ENCODE peak calls at places on chromosomes 5 and 9, in six cellular contexts. V is epithelial cell of esophagus, E is fibroblast of lung, H is HCT116, Z is neural progenitor cell, F is DND-41. D is an unnamed sample.

GRCh38 chr5:150058480-150059126 is 27.8 kb downstream of the CSF1R start:
- DNase-seq in Z (no peak), E (peak), F (no peak), H (no peak), V (peak), D (peak)

GRCh38 chr5:82620957-82621600 is 342.9 kb upstream of the RPS23 start:
- DNase-seq in F (peak), V (no peak), H (no peak), E (peak), Z (no peak), D (peak)

GRCh38 chr5:156391139-156391538 is 64.2 kb downstream of the SGCD start:
- DNase-seq in F (no peak), Z (no peak), V (peak), E (peak), H (no peak), D (peak)

GRCh38 chr9:85248514-85249312 is 493.0 kb downstream of the AGTPBP1 start:
- DNase-seq in F (no peak), E (peak), H (no peak), Z (no peak), V (peak), D (no peak)

GRCh38 chr9:90881648-90882047 is 80.0 kb downstream of the SYK start:
- DNase-seq in H (no peak), V (no peak), Z (no peak), F (no peak), E (no peak), D (no peak)

GRCh38 chr5:83503662-83504061 is 32.1 kb downstream of the VCAN start:
- DNase-seq in Z (no peak), H (no peak), E (peak), F (no peak), V (peak), D (no peak)

GRCh38 chr5:115415143-115415491 is 118.7 kb upstream of the CCDC112 start:
- DNase-seq in Z (peak), E (peak), F (no peak), H (peak), V (peak), D (peak)

GRCh38 chr5:67998709-67999251 is 216.8 kb upstream of the PIK3R1 start:
- DNase-seq in V (peak), F (no peak), Z (no peak), H (peak), E (peak), D (no peak)

GRCh38 chr5:80871541-80871961 is 88.6 kb upstream of the RASGRF2 start:
- DNase-seq in F (no peak), Z (no peak), E (peak), V (peak), H (peak), D (no peak)

GRCh38 chr9:34457266-34458012 is 931 bp downstream of the FAM219A start:
- DNase-seq in H (no peak), F (no peak), V (peak), Z (peak), E (peak), D (peak)

GRCh38 chr5:172820046-172820767 is 13.8 kb upstream of the ERGIC1 start:
- DNase-seq in Z (no peak), V (peak), E (peak), F (no peak), H (peak), D (no peak)

GRCh38 chr9:88746029-88746743 is 211.2 kb downstream of the NXNL2 start:
- DNase-seq in V (peak), F (no peak), H (no peak), E (peak), Z (no peak), D (peak)

GRCh38 chr9:134949681-134950403 is 32.1 kb upstream of the FCN1 start:
- DNase-seq in E (no peak), Z (no peak), F (no peak), V (no peak), H (no peak), D (no peak)

GRCh38 chr9:27335088-27335487 is 38.1 kb upstream of the EQTN start:
- DNase-seq in H (no peak), Z (no peak), V (no peak), E (no peak), F (no peak), D (no peak)

GRCh38 chr9:6413365-6414263 is 615 bp downstream of the UHRF2 start:
- DNase-seq in H (no peak), Z (peak), E (no peak), V (peak), F (peak), D (no peak)

GRCh38 chr5:143168171-143168681 is 235.3 kb downstream of the NR3C1 start:
- DNase-seq in F (no peak), H (no peak), Z (no peak), V (no peak), E (no peak), D (no peak)
- H3K4me3 ChIP-seq in F (no peak), H (no peak), Z (no peak), V (no peak), E (no peak), D (no peak)

GRCh38 chr5:77844408-77845272 is 68.5 kb upstream of the TBCA start:
- DNase-seq in E (peak), Z (peak), F (no peak), V (no peak), H (no peak), D (no peak)
- H3K4me3 ChIP-seq in E (peak), Z (peak), F (no peak), V (peak), H (no peak), D (peak)

DNA sequence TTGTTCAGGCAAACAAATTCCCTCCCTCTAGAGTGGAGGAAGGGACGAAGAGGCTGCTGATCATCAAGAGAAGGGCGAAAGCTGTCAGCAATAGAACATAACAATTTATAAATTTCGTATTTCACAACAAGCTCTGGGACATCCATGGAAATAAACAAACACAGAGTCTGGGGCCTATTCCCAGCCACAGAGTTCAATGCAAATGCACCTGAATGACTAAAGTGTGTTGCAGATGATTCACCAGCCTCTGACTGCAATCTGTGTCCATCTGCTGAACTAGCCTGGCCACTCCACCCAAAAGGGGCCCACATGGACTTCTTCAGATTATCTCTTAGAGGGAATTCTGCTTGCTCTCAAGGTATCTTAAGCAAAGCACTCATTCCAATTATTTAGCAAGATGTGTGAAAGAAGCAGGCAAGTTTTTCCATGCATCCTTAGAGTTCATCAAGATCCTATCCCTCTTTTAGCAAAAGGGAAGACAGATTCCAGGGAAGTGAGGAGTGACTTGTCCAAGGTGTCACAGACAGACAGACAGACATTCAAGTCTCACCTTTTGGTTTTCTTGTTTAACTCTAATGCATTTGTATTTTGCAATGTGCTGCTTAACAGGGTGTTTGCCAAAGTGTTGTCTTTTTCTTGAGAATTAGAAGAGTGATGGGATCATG is 307.8 kb upstream of the PAPPA start:
- DNase-seq in Z (no peak), F (no peak), V (peak), H (no peak), E (peak), D (peak)
- H3K4me3 ChIP-seq in Z (no peak), F (no peak), V (no peak), H (no peak), E (no peak), D (no peak)

GRCh38 chr9:100641166-100641565 is 63.3 kb downstream of the CAVIN4 start:
- DNase-seq in Z (no peak), H (no peak), E (no peak), F (no peak), V (no peak), D (no peak)

GRCh38 chr9:100639851-100640250 is 62.0 kb downstream of the CAVIN4 start:
- DNase-seq in E (no peak), Z (peak), V (no peak), F (no peak), H (no peak), D (no peak)

GRCh38 chr9:100637787-100638186 is 59.9 kb downstream of the CAVIN4 start:
- DNase-seq in F (no peak), V (no peak), E (no peak), Z (peak), H (no peak), D (no peak)
- H3K4me3 ChIP-seq in F (no peak), V (no peak), E (no peak), Z (no peak), H (no peak), D (no peak)

GRCh38 chr5:147455321-147455720 is 54.5 kb downstream of the DPYSL3 start:
- DNase-seq in E (peak), V (no peak), Z (peak), F (no peak), H (no peak), D (peak)
- H3K4me3 ChIP-seq in E (no peak), V (no peak), Z (peak), F (no peak), H (no peak), D (no peak)

DNA sequence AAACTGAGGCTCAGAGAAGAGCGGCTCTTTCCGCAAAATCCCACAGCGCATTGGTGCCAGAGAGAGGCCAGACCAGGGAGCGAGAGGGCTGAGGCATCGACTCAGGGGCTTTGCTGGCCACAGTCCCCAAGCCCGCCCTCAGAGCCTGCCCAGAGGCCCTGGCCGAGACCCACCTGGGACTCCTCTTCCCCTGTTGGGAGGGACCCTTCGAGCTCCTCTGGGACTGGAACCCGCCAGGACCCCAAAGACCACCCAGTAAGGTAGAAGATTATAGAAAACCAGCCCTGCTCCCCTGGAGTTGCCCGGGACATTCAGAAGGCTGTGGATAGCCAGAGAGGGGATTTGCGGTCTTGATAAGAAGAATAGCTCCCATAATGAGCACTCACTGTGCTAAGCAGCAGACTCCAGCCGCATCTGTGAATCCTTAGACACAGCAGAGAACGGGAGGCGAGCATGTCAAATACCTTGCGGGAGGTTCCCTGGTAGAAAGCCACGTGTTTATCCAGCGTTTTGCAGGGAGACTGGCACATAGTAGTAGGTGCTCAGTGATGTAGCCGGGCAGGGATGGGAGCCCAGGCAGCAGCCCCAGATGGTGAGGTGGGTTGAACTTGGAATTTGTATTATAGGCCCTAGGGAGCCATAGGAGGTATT is 651 bp upstream of the AK1 start:
- DNase-seq in F (no peak), H (no peak), V (no peak), Z (peak), E (no peak), D (no peak)
- H3K4me3 ChIP-seq in F (no peak), H (peak), V (peak), Z (peak), E (peak), D (peak)

GRCh38 chr9:129775443-129775842 is 22.6 kb upstream of the PTGES start:
- DNase-seq in Z (no peak), E (no peak), V (no peak), F (no peak), H (no peak), D (no peak)

GRCh38 chr9:129776566-129776937 is 23.7 kb upstream of the PTGES start:
- DNase-seq in H (no peak), F (no peak), V (no peak), Z (no peak), E (peak), D (no peak)

GRCh38 chr9:129778469-129778868 is 24.5 kb upstream of the TOR1B start:
- DNase-seq in E (no peak), V (peak), Z (no peak), F (no peak), H (no peak), D (no peak)

GRCh38 chr9:129777769-129778130 is 24.9 kb upstream of the PTGES start:
- DNase-seq in Z (no peak), E (no peak), F (peak), V (peak), H (no peak), D (no peak)

GRCh38 chr9:129776938-129777768 is 24.3 kb upstream of the PTGES start:
- DNase-seq in H (peak), F (peak), Z (peak), V (peak), E (peak), D (peak)
- H3K4me3 ChIP-seq in H (peak), F (no peak), Z (no peak), V (no peak), E (peak), D (no peak)

D was measured in skeletal muscle cell.